ENCODE peak calls at places on chromosomes 12 and 14, in four cellular contexts. N is HepG2, E is SK-N-SH, B is GM12878. C is an unnamed sample. For H3K4me1, the result is how much of the 10 kb centered on the place peaks cover.

GRCh38 chr12:103901518-103902173 is 28.6 kb upstream of the HSP90B1 start:
- DNase-seq in N (no peak), E (no peak), B (no peak), C (no peak)

GRCh38 chr12:70214972-70215617 is 28.1 kb upstream of the CNOT2 start:
- DNase-seq in N (no peak), E (no peak), B (no peak), C (no peak)

GRCh38 chr12:10554228-10554970 is 48.7 kb downstream of the EIF2S3B start:
- DNase-seq in N (no peak), E (no peak), B (no peak), C (no peak)

GRCh38 chr14:54673193-54674121 is 106.5 kb downstream of the SAMD4A start:
- DNase-seq in N (no peak), E (no peak), B (no peak), C (no peak)

GRCh38 chr12:226401-226800 is 12.4 kb upstream of the SLC6A12 start:
- DNase-seq in N (no peak), E (no peak), B (no peak), C (no peak)

GRCh38 chr12:121085113-121085841 is 46.2 kb upstream of the OASL start:
- DNase-seq in N (no peak), E (no peak), B (no peak), C (no peak)

GRCh38 chr14:50321009-50321660 is 9.0 kb downstream of the DMAC2L start:
- DNase-seq in N (peak), E (peak), B (peak), C (peak)

GRCh38 chr14:46053221-46053620 is 598.4 kb downstream of the RPL10L start:
- DNase-seq in N (no peak), E (no peak), B (no peak), C (no peak)

GRCh38 chr12:15796493-15797141 is 7.4 kb upstream of the EPS8 start:
- DNase-seq in N (peak), E (no peak), B (no peak), C (no peak)

GRCh38 chr12:104232609-104233280 is 17.2 kb downstream of the TXNRD1 start:
- DNase-seq in N (no peak), E (no peak), B (no peak), C (no peak)

GRCh38 chr14:102171173-102172020 is 31.7 kb downstream of the WDR20 start:
- DNase-seq in N (no peak), E (no peak), B (no peak), C (no peak)

GRCh38 chr14:21070610-21071224 is 613 bp downstream of the ARHGEF40 start:
- DNase-seq in N (peak), E (peak), B (no peak), C (no peak)

GRCh38 chr14:58746261-58746660 is 108.5 kb downstream of the DACT1 start:
- DNase-seq in N (no peak), E (no peak), B (no peak), C (peak)

GRCh38 chr12:117685115-117685926 is 283.5 kb downstream of the KSR2 start:
- DNase-seq in N (peak), E (peak), B (no peak), C (peak)

GRCh38 chr12:105079011-105079570 is 5.2 kb downstream of the ALDH1L2 start:
- DNase-seq in N (no peak), E (no peak), B (no peak), C (no peak)

GRCh38 chr14:60616326-60617044 is 32.8 kb downstream of the SIX1 start:
- DNase-seq in N (peak), E (no peak), B (no peak), C (no peak)

GRCh38 chr14:35940291-35940690 is 114.2 kb downstream of the BRMS1L start:
- DNase-seq in N (no peak), E (no peak), B (peak), C (no peak)

GRCh38 chr12:26878661-26879119 is 45.7 kb upstream of the ITPR2 start:
- DNase-seq in N (no peak), E (peak), B (no peak), C (no peak)

GRCh38 chr14:99270491-99271287 is 1.3 kb downstream of the BCL11B start:
- DNase-seq in N (no peak), E (peak), B (no peak), C (no peak)

GRCh38 chr12:64088431-64089349 is 133.4 kb downstream of the KICS2 start:
- DNase-seq in N (peak), E (peak), B (no peak), C (peak)

GRCh38 chr14:103177376-103177775 is 54.1 kb downstream of the TNFAIP2 start:
- DNase-seq in N (no peak), E (no peak), B (no peak), C (no peak)

GRCh38 chr14:39762576-39763401 is 330.6 kb upstream of the FBXO33 start:
- DNase-seq in N (peak), E (no peak), B (peak), C (no peak)

GRCh38 chr14:22471545-22472121 is 117.4 kb downstream of the DAD1 start:
- DNase-seq in N (peak), E (peak), B (no peak), C (peak)

GRCh38 chr14:96304956-96305355 is 48.9 kb downstream of the BDKRB1 start:
- DNase-seq in N (no peak), E (no peak), B (no peak), C (peak)

GRCh38 chr12:100901266-100901665 is 106.7 kb downstream of the ANO4 start:
- DNase-seq in N (no peak), E (no peak), B (no peak), C (no peak)

GRCh38 chr12:110844551-110845395 is 2.0 kb upstream of the CCDC63 start:
- DNase-seq in N (no peak), E (peak), B (no peak), C (no peak)

GRCh38 chr14:50599700-50600444 is 39.9 kb downstream of the ATL1 start:
- DNase-seq in N (peak), E (peak), B (no peak), C (peak)

GRCh38 chr12:67540920-67541624 is 107.5 kb upstream of the DYRK2 start:
- DNase-seq in N (no peak), E (no peak), B (peak), C (no peak)

GRCh38 chr12:76020731-76021672 is 10.6 kb downstream of the PHLDA1 start:
- DNase-seq in N (no peak), E (no peak), B (peak), C (peak)

GRCh38 chr12:116647802-116648201 is 88.6 kb downstream of the MAP1LC3B2 start:
- DNase-seq in N (no peak), E (no peak), B (no peak), C (no peak)

GRCh38 chr12:6824085-6824800 is 2.6 kb downstream of the GPR162 start:
- DNase-seq in N (no peak), E (no peak), B (no peak), C (no peak)

GRCh38 chr12:25421651-25422150 is 131.4 kb downstream of the LMNTD1 start:
- DNase-seq in N (no peak), E (no peak), B (no peak), C (no peak)

GRCh38 chr14:36207500-36207899 is 31.0 kb upstream of the PTCSC3 start:
- DNase-seq in N (peak), E (peak), B (no peak), C (no peak)

GRCh38 chr12:53454710-53455109 is 2.8 kb downstream of the PCBP2 start:
- DNase-seq in N (no peak), E (peak), B (no peak), C (no peak)

DNA sequence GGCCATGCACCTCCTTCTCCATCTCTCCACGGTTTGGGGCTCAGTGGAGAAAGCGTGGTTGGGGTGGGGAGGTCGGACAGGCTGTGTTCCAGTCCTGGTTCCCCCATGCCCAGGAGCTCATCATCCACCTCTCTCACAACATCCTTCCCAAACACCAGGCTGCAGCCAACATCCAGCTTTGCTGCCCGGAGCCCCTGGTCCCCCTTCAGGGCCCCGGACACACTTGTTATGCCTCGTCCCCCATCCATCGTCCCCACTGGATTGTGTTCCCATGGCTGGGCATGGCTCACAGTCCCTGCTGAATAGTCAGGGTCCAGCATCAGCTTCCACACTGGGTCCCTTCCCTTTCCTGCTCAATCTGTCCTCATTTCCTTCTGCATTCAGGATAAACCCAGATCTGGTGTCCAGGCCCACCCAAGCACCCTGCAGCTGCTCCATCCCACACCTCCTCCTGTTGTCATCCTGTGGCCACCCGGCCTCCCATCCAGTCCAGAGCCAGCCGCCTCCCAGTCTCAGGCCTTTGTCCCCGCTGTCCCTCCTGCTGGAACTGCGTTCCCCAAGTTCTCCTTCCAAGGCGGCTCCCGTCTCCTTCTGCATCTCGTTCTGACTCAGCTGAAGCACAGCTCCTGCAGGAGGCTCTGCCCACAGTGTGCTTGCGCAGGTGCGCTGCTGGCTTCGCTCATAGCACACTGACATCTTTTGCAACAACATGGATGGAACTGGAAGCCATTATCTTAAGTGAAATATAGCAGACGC is 211.4 kb upstream of the RTL1 start:
- DNase-seq in N (no peak), E (no peak), B (no peak), C (no peak)
- TF ChIP-seq PBX3 in N (no peak), E (no peak), B (no peak), C (no peak)

GRCh38 chr14:65279958-65280357 is 132.6 kb upstream of the FUT8 start:
- DNase-seq in N (no peak), E (no peak), B (no peak), C (no peak)

GRCh38 chr14:65279510-65279909 is 133.0 kb upstream of the FUT8 start:
- DNase-seq in N (no peak), E (no peak), B (no peak), C (no peak)

GRCh38 chr14:65282909-65283253 is 129.6 kb upstream of the FUT8 start:
- DNase-seq in N (no peak), E (no peak), B (no peak), C (no peak)

GRCh38 chr14:65280653-65281052 is 131.9 kb upstream of the FUT8 start:
- DNase-seq in N (no peak), E (no peak), B (no peak), C (no peak)

DNA sequence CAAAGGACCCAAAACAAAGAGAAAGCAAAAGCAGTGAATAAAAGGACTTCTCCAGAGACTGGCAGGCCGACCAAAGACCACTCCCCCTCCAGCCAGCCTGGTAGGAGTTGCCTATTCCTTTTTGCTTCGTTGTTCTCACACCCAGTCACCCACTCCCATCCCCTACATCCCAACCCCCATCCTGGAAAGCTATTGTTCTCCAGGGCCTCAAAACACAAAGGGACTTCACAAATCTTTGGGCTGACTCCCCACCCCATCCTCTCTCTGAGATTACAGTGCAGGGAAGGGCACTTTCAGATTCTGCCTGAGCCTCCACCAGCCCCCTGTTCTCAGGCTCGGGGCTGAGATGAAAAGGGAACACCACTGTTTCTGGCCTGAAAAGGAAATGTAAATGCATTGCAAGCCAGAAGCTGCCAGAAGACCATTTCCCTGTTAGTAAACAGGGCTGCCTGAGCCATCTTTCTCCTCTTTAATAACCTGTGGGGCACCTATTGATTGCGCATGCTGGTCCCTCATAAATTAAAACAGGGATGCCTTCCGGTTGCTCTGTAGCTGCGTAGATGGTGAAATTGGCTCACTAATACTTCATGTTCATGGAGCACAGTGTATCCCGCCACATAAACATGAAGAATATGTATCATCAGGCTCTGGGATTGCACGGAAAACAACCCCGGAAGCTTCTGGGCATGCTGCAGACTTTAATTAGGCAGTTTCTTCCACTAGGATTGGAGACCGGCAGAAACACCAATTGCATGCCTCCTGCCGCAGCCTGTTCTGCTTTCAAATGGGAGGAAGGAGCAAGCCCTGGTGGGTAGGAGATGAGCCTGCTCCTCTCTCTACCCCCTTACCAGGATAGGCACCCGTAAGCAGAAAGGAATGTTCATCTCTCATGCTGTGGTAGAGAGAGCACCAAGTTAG is 130.3 kb upstream of the FUT8 start:
- DNase-seq in N (no peak), E (no peak), B (no peak), C (no peak)
- H3K4me1 ChIP-seq in N (under half), E (under half), B (under half), C (under half)

GRCh38 chr12:123478762-123479161 is 20.8 kb downstream of the SNRNP35 start:
- DNase-seq in N (no peak), E (no peak), B (no peak), C (no peak)
- TF ChIP-seq PBX3 in N (no peak), E (peak), B (no peak), C (no peak)

GRCh38 chr12:8038659-8039114 is 6.2 kb downstream of the FOXJ2 start:
- DNase-seq in N (no peak), E (peak), B (no peak), C (no peak)
- H3K4me1 ChIP-seq in N (half or more), E (under half), B (under half), C (under half)

C was measured in A549.